ENCODE peak calls at places on chromosome 3, in six cellular contexts. One of them, this sample, is unnamed.

GRCh38 chr3:63824309-63824708 is 5.2 kb downstream of the C3orf49 start:
- DNase-seq in tibial nerve: no peak
- DNase-seq in HCT116: no peak
- DNase-seq in CD8-positive, alpha-beta T cell: no peak
- DNase-seq in GM23338: no peak
- DNase-seq in brain microvascular endothelial cell: peak; percentile 55
- DNase-seq in this sample: no peak

GRCh38 chr3:118347781-118348557 is 686.7 kb downstream of the IGSF11 start:
- DNase-seq in brain microvascular endothelial cell: no peak
- DNase-seq in GM23338: no peak
- DNase-seq in HCT116: no peak
- DNase-seq in tibial nerve: no peak
- DNase-seq in CD8-positive, alpha-beta T cell: no peak
- DNase-seq in this sample: no peak

GRCh38 chr3:101676765-101677435 is at the start of gene ZBTB11:
- DNase-seq in GM23338: peak; percentile 100
- DNase-seq in HCT116: peak; percentile 100
- DNase-seq in brain microvascular endothelial cell: peak; percentile 100
- DNase-seq in tibial nerve: peak; percentile 99
- DNase-seq in CD8-positive, alpha-beta T cell: peak; percentile 99
- DNase-seq in this sample: peak; percentile 98

GRCh38 chr3:17065315-17065714 is 180.6 kb downstream of the PLCL2 start:
- DNase-seq in tibial nerve: no peak
- DNase-seq in brain microvascular endothelial cell: no peak
- DNase-seq in GM23338: no peak
- DNase-seq in CD8-positive, alpha-beta T cell: no peak
- DNase-seq in HCT116: no peak
- DNase-seq in this sample: no peak

GRCh38 chr3:94472511-94472910 is 409.6 kb downstream of the NSUN3 start:
- DNase-seq in HCT116: no peak
- DNase-seq in CD8-positive, alpha-beta T cell: no peak
- DNase-seq in tibial nerve: no peak
- DNase-seq in brain microvascular endothelial cell: no peak
- DNase-seq in GM23338: no peak
- DNase-seq in this sample: no peak

GRCh38 chr3:45499529-45499928 is 95.0 kb upstream of the LIMD1 start:
- DNase-seq in HCT116: peak; percentile 19
- DNase-seq in CD8-positive, alpha-beta T cell: no peak
- DNase-seq in brain microvascular endothelial cell: no peak
- DNase-seq in tibial nerve: no peak
- DNase-seq in GM23338: peak; percentile 20
- DNase-seq in this sample: no peak

GRCh38 chr3:25849641-25850040 is 59.8 kb downstream of the OXSM start:
- DNase-seq in tibial nerve: no peak
- DNase-seq in GM23338: peak; percentile 35
- DNase-seq in CD8-positive, alpha-beta T cell: no peak
- DNase-seq in brain microvascular endothelial cell: no peak
- DNase-seq in HCT116: no peak
- DNase-seq in this sample: no peak

GRCh38 chr3:156456771-156457224 is 98.1 kb downstream of the SSR3 start:
- DNase-seq in GM23338: peak; percentile 63
- DNase-seq in brain microvascular endothelial cell: peak; percentile 68
- DNase-seq in CD8-positive, alpha-beta T cell: no peak
- DNase-seq in HCT116: no peak
- DNase-seq in tibial nerve: no peak
- DNase-seq in this sample: no peak

GRCh38 chr3:141894524-141895176 is 18.2 kb downstream of the ATP1B3 start:
- DNase-seq in CD8-positive, alpha-beta T cell: no peak
- DNase-seq in tibial nerve: no peak
- DNase-seq in GM23338: no peak
- DNase-seq in HCT116: peak; percentile 12
- DNase-seq in brain microvascular endothelial cell: peak; percentile 66
- DNase-seq in this sample: no peak

GRCh38 chr3:138468886-138469285 is 34.5 kb downstream of the ESYT3 start:
- DNase-seq in tibial nerve: no peak
- DNase-seq in HCT116: no peak
- DNase-seq in CD8-positive, alpha-beta T cell: no peak
- DNase-seq in brain microvascular endothelial cell: peak; percentile 19
- DNase-seq in GM23338: no peak
- DNase-seq in this sample: no peak

GRCh38 chr3:155110021-155110420 is 29.9 kb downstream of the MME start:
- DNase-seq in HCT116: no peak
- DNase-seq in brain microvascular endothelial cell: no peak
- DNase-seq in tibial nerve: no peak
- DNase-seq in CD8-positive, alpha-beta T cell: no peak
- DNase-seq in GM23338: no peak
- DNase-seq in this sample: no peak

GRCh38 chr3:125403789-125404188 is 28.7 kb upstream of the ZNF148 start:
- DNase-seq in GM23338: peak; percentile 17
- DNase-seq in tibial nerve: no peak
- DNase-seq in CD8-positive, alpha-beta T cell: no peak
- DNase-seq in brain microvascular endothelial cell: peak; percentile 31
- DNase-seq in HCT116: no peak
- DNase-seq in this sample: no peak
- TF ChIP-seq CTCF in GM23338: peak; percentile 47
- TF ChIP-seq CTCF in tibial nerve: no peak
- TF ChIP-seq CTCF in CD8-positive, alpha-beta T cell: no peak
- TF ChIP-seq CTCF in brain microvascular endothelial cell: peak; percentile 28
- TF ChIP-seq CTCF in HCT116: no peak
- TF ChIP-seq CTCF in this sample: no peak

GRCh38 chr3:23811117-23811487 is 5.3 kb downstream of the UBE2E1 start:
- DNase-seq in GM23338: peak; percentile 47
- DNase-seq in tibial nerve: no peak
- DNase-seq in HCT116: no peak
- DNase-seq in brain microvascular endothelial cell: no peak
- DNase-seq in CD8-positive, alpha-beta T cell: no peak
- DNase-seq in this sample: no peak

GRCh38 chr3:23808525-23808924 is 2.8 kb downstream of the UBE2E1 start:
- DNase-seq in HCT116: no peak
- DNase-seq in CD8-positive, alpha-beta T cell: no peak
- DNase-seq in brain microvascular endothelial cell: no peak
- DNase-seq in GM23338: no peak
- DNase-seq in tibial nerve: no peak
- DNase-seq in this sample: no peak

GRCh38 chr3:23809840-23810341 is 4.1 kb downstream of the UBE2E1 start:
- DNase-seq in tibial nerve: no peak
- DNase-seq in CD8-positive, alpha-beta T cell: no peak
- DNase-seq in HCT116: no peak
- DNase-seq in brain microvascular endothelial cell: no peak
- DNase-seq in GM23338: peak; percentile 53
- DNase-seq in this sample: no peak

GRCh38 chr3:23810342-23811116 is 4.8 kb downstream of the UBE2E1 start:
- DNase-seq in GM23338: peak; percentile 93
- DNase-seq in CD8-positive, alpha-beta T cell: no peak
- DNase-seq in brain microvascular endothelial cell: no peak
- DNase-seq in HCT116: no peak
- DNase-seq in tibial nerve: peak; percentile 18
- DNase-seq in this sample: peak; percentile 87

DNA sequence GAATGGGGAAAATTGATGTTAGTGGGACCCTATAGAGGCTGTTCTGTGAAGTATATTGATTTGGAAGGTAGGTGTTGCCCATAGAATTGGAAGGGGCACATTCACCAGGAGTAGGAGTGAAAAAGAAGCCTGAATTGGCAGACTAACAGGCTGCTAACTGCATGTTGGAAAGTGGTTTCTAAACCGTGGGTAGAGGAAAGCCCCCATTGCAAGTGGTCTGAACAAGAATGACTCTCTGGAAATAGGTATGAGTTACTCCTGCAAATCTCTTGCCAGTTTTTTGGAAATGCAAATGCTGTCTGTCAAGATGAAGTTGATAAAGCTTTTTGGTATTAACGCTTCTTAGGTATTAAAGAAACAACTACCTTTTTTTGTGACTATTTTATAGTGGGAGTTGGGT is 3.5 kb downstream of the UBE2E1 start:
- DNase-seq in CD8-positive, alpha-beta T cell: no peak
- DNase-seq in tibial nerve: no peak
- DNase-seq in HCT116: no peak
- DNase-seq in GM23338: no peak
- DNase-seq in brain microvascular endothelial cell: no peak
- DNase-seq in this sample: no peak
- H3K4me3 ChIP-seq in CD8-positive, alpha-beta T cell: peak overlapping the region; percentile 68
- H3K4me3 ChIP-seq in tibial nerve: no peak overlapping the region
- H3K4me3 ChIP-seq in HCT116: no peak overlapping the region
- H3K4me3 ChIP-seq in GM23338: peak overlapping the region; percentile 77
- H3K4me3 ChIP-seq in brain microvascular endothelial cell: no peak overlapping the region
- H3K4me3 ChIP-seq in this sample: no peak overlapping the region

GRCh38 chr3:14717307-14717706 is 42.4 kb downstream of the C3orf20 start:
- DNase-seq in tibial nerve: no peak
- DNase-seq in GM23338: peak; percentile 19
- DNase-seq in CD8-positive, alpha-beta T cell: no peak
- DNase-seq in brain microvascular endothelial cell: no peak
- DNase-seq in HCT116: no peak
- DNase-seq in this sample: no peak
- TF ChIP-seq CTCF in tibial nerve: no peak
- TF ChIP-seq CTCF in GM23338: peak; percentile 50
- TF ChIP-seq CTCF in CD8-positive, alpha-beta T cell: no peak
- TF ChIP-seq CTCF in brain microvascular endothelial cell: no peak
- TF ChIP-seq CTCF in HCT116: no peak
- TF ChIP-seq CTCF in this sample: no peak

GRCh38 chr3:53496984-53497383 is 2.6 kb downstream of the CACNA1D start:
- DNase-seq in tibial nerve: no peak
- DNase-seq in brain microvascular endothelial cell: no peak
- DNase-seq in HCT116: no peak
- DNase-seq in CD8-positive, alpha-beta T cell: no peak
- DNase-seq in GM23338: no peak
- DNase-seq in this sample: no peak
- H3K4me3 ChIP-seq in tibial nerve: no peak overlapping the region
- H3K4me3 ChIP-seq in brain microvascular endothelial cell: no peak overlapping the region
- H3K4me3 ChIP-seq in HCT116: no peak overlapping the region
- H3K4me3 ChIP-seq in CD8-positive, alpha-beta T cell: no peak overlapping the region
- H3K4me3 ChIP-seq in GM23338: no peak overlapping the region
- H3K4me3 ChIP-seq in this sample: no peak overlapping the region

DNA sequence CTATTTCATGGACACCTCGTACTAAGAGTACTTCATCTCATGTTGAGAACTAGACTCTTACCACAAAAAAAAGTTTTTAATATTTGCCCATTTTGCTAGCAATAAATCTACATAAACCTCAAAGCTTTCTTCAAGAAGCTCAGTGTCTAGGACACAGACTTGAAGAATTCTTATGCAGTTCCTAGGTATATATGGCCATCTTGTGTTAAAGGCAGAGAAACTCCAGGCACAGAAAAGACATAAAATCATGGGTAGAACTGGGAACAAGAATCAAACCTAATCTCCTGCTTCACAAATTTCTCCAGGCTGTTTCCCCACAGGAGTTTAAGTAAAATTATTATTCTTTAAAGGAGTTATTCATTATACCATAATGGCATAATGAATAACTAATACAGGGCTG is 4.4 kb downstream of the MBD4 start:
- DNase-seq in CD8-positive, alpha-beta T cell: no peak
- DNase-seq in brain microvascular endothelial cell: no peak
- DNase-seq in tibial nerve: no peak
- DNase-seq in GM23338: no peak
- DNase-seq in HCT116: no peak
- DNase-seq in this sample: no peak
- TF ChIP-seq CTCF in CD8-positive, alpha-beta T cell: no peak
- TF ChIP-seq CTCF in brain microvascular endothelial cell: no peak
- TF ChIP-seq CTCF in tibial nerve: no peak
- TF ChIP-seq CTCF in GM23338: no peak
- TF ChIP-seq CTCF in HCT116: no peak
- TF ChIP-seq CTCF in this sample: no peak

GRCh38 chr3:133928903-133929607 is 33.4 kb upstream of the RAB6B start:
- DNase-seq in tibial nerve: no peak
- DNase-seq in brain microvascular endothelial cell: peak; percentile 18
- DNase-seq in CD8-positive, alpha-beta T cell: no peak
- DNase-seq in HCT116: no peak
- DNase-seq in GM23338: no peak
- DNase-seq in this sample: no peak

GRCh38 chr3:133927543-133928066 is 31.9 kb upstream of the RAB6B start:
- DNase-seq in GM23338: peak; percentile 66
- DNase-seq in tibial nerve: no peak
- DNase-seq in CD8-positive, alpha-beta T cell: peak; percentile 57
- DNase-seq in brain microvascular endothelial cell: no peak
- DNase-seq in HCT116: no peak
- DNase-seq in this sample: no peak

GRCh38 chr3:133925960-133926735 is 30.5 kb upstream of the RAB6B start:
- DNase-seq in brain microvascular endothelial cell: no peak
- DNase-seq in tibial nerve: no peak
- DNase-seq in CD8-positive, alpha-beta T cell: no peak
- DNase-seq in HCT116: no peak
- DNase-seq in GM23338: peak; percentile 6
- DNase-seq in this sample: no peak

GRCh38 chr3:133928136-133928893 is 32.6 kb upstream of the RAB6B start:
- DNase-seq in HCT116: no peak
- DNase-seq in brain microvascular endothelial cell: no peak
- DNase-seq in tibial nerve: no peak
- DNase-seq in GM23338: no peak
- DNase-seq in CD8-positive, alpha-beta T cell: no peak
- DNase-seq in this sample: no peak

DNA sequence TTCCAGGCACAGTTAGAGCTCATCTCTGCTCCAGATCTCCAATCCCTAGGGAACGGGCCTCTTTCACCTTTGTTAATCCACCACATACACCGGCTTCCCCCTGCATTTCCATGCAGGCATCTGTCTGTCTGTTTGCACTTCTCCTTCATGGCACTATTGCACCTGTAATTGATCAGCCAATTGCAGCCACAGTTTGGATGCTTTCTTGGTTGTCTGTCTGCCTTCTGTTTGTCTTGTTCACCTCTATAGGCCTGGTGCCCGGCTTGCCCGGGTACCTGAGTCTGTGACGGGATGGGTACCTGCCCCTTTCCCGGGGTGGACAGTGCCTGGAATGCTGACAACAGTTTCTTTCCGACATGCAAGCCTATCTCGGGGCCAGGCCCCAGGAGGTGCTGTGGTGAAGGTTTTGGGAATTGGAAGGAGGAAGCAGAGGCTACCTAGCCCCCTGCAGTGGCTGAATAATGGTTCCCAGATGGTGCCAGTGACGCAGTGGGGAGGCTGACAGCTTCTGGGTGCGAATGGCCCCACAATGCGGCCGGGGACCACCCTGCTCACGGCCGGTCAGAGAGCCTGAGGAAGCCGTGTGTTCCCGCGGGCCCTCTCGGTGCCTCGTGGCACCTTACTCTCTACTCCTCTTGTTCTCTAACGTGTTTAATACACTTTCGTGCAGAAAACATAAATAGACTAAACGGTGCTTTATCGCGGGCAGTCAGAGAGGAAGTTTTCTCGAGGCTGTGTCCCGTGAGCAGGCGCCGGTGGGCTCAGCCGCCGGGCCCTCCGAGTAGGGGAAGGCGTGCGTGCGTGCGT is 31.3 kb upstream of the RAB6B start:
- DNase-seq in tibial nerve: no peak
- DNase-seq in brain microvascular endothelial cell: no peak
- DNase-seq in GM23338: peak; percentile 75
- DNase-seq in CD8-positive, alpha-beta T cell: no peak
- DNase-seq in HCT116: no peak
- DNase-seq in this sample: no peak
- H3K4me3 ChIP-seq in tibial nerve: peak overlapping the region; percentile 41
- H3K4me3 ChIP-seq in brain microvascular endothelial cell: peak overlapping the region; percentile 46
- H3K4me3 ChIP-seq in GM23338: peak overlapping the region; percentile 75
- H3K4me3 ChIP-seq in CD8-positive, alpha-beta T cell: peak overlapping the region; percentile 67
- H3K4me3 ChIP-seq in HCT116: no peak overlapping the region
- H3K4me3 ChIP-seq in this sample: peak overlapping the region; percentile 51